ENCODE peak calls at places on chromosomes 3 and 15, in five cellular contexts. One of them, this sample, is unnamed.

GRCh38 chr15:50182233-50183013 is 427 bp downstream of the SLC27A2 start:
- DNase-seq in uterus: no peak
- DNase-seq in right lobe of liver: no peak
- DNase-seq in IMR-90: peak
- DNase-seq in heart left ventricle: no peak
- DNase-seq in this sample: no peak

GRCh38 chr15:48775556-48775955 is 35.3 kb downstream of the CEP152 start:
- DNase-seq in uterus: no peak
- DNase-seq in right lobe of liver: no peak
- DNase-seq in IMR-90: no peak
- DNase-seq in heart left ventricle: no peak
- DNase-seq in this sample: no peak

GRCh38 chr3:127101411-127102067 is 91.4 kb upstream of the PRR23E start:
- DNase-seq in uterus: no peak
- DNase-seq in right lobe of liver: no peak
- DNase-seq in IMR-90: no peak
- DNase-seq in heart left ventricle: no peak
- DNase-seq in this sample: no peak

GRCh38 chr15:47786371-47786770 is 69.1 kb downstream of the SEMA6D start:
- DNase-seq in uterus: no peak
- DNase-seq in right lobe of liver: no peak
- DNase-seq in IMR-90: peak
- DNase-seq in heart left ventricle: no peak
- DNase-seq in this sample: no peak

GRCh38 chr3:12372762-12373280 is 84.0 kb downstream of the PPARG start:
- DNase-seq in uterus: no peak
- DNase-seq in right lobe of liver: no peak
- DNase-seq in IMR-90: no peak
- DNase-seq in heart left ventricle: no peak
- DNase-seq in this sample: no peak

GRCh38 chr3:149299938-149300791 is 33.3 kb downstream of the TM4SF18 start:
- DNase-seq in uterus: peak
- DNase-seq in right lobe of liver: no peak
- DNase-seq in IMR-90: peak
- DNase-seq in heart left ventricle: no peak
- DNase-seq in this sample: no peak

GRCh38 chr3:39550343-39550742 is 82.9 kb downstream of the MOBP start:
- DNase-seq in uterus: no peak
- DNase-seq in right lobe of liver: no peak
- DNase-seq in IMR-90: no peak
- DNase-seq in heart left ventricle: no peak
- DNase-seq in this sample: no peak

GRCh38 chr3:149581681-149582349 is 76.0 kb downstream of the WWTR1 start:
- DNase-seq in uterus: peak
- DNase-seq in right lobe of liver: no peak
- DNase-seq in IMR-90: peak
- DNase-seq in heart left ventricle: peak
- DNase-seq in this sample: no peak

GRCh38 chr3:72482589-72483249 is 365.5 kb downstream of the SHQ1 start:
- DNase-seq in uterus: peak
- DNase-seq in right lobe of liver: peak
- DNase-seq in IMR-90: peak
- DNase-seq in heart left ventricle: peak
- DNase-seq in this sample: peak

GRCh38 chr15:78006567-78007205 is 70.8 kb downstream of the TBC1D2B start:
- DNase-seq in uterus: no peak
- DNase-seq in right lobe of liver: peak
- DNase-seq in IMR-90: no peak
- DNase-seq in heart left ventricle: peak
- DNase-seq in this sample: no peak

GRCh38 chr15:78007211-78007956 is 70.1 kb downstream of the TBC1D2B start:
- DNase-seq in uterus: no peak
- DNase-seq in right lobe of liver: no peak
- DNase-seq in IMR-90: no peak
- DNase-seq in heart left ventricle: no peak
- DNase-seq in this sample: no peak

GRCh38 chr15:78004919-78005634 is 72.4 kb downstream of the TBC1D2B start:
- DNase-seq in uterus: peak
- DNase-seq in right lobe of liver: peak
- DNase-seq in IMR-90: peak
- DNase-seq in heart left ventricle: peak
- DNase-seq in this sample: peak

GRCh38 chr15:78010112-78010511 is 67.4 kb downstream of the TBC1D2B start:
- DNase-seq in uterus: no peak
- DNase-seq in right lobe of liver: peak
- DNase-seq in IMR-90: no peak
- DNase-seq in heart left ventricle: no peak
- DNase-seq in this sample: no peak

GRCh38 chr15:78007965-78008886 is 69.3 kb downstream of the TBC1D2B start:
- DNase-seq in uterus: peak
- DNase-seq in right lobe of liver: peak
- DNase-seq in IMR-90: peak
- DNase-seq in heart left ventricle: peak
- DNase-seq in this sample: peak
- TF ChIP-seq POLR2A in uterus: no peak
- TF ChIP-seq POLR2A in right lobe of liver: peak
- TF ChIP-seq POLR2A in IMR-90: no peak
- TF ChIP-seq POLR2A in heart left ventricle: no peak
- TF ChIP-seq POLR2A in this sample: no peak

DNA sequence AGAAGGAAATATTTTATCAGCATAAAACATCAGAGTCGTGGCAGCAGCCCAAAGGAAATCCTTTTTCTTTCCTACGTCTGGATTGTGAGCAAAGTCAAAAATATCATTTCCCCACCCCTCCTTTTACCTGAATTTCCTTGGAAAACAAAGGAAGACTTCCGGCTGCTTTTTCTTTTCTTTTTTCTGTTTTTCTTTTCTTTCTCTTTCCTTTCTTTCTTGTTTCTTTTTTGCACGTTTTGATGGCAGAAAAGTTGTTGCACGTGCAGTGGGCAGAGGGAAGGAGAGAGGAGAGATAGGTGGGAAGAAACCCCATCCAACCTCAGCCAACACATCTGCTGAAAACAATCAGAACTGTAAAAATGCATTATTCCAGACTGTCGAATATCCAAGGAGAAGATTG is 544 bp upstream of the MYO1E start:
- DNase-seq in uterus: no peak
- DNase-seq in right lobe of liver: no peak
- DNase-seq in IMR-90: no peak
- DNase-seq in heart left ventricle: no peak
- DNase-seq in this sample: no peak
- H3K4me3 ChIP-seq in uterus: peak
- H3K4me3 ChIP-seq in right lobe of liver: peak
- H3K4me3 ChIP-seq in IMR-90: peak
- H3K4me3 ChIP-seq in heart left ventricle: peak
- H3K4me3 ChIP-seq in this sample: peak

DNA sequence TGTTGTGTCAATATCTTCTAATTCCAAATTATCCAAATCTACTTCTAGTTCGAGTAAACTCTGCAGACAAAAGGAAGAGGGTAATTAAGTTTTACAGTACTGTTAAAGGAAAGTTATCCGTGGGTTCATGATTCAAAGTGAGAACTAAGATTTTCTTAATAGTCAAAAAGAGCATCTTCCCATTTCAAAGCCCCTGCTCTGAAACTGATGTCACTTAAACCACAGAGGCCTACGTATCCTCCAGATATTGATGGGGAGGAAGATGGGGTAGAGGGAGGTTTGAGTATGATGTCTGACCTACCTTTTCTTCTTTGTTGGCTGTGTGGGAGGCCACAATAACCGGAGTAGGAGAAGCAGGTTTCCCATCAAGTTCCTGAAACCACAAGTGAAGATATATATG is 14.1 kb downstream of the MRPS22 start:
- DNase-seq in uterus: no peak
- DNase-seq in right lobe of liver: no peak
- DNase-seq in IMR-90: no peak
- DNase-seq in heart left ventricle: no peak
- DNase-seq in this sample: no peak
- TF ChIP-seq POLR2A in uterus: no peak
- TF ChIP-seq POLR2A in right lobe of liver: no peak
- TF ChIP-seq POLR2A in IMR-90: no peak
- TF ChIP-seq POLR2A in heart left ventricle: no peak
- TF ChIP-seq POLR2A in this sample: no peak

GRCh38 chr3:9908286-9908685 is 5.6 kb downstream of the IL17RE start:
- DNase-seq in uterus: no peak
- DNase-seq in right lobe of liver: peak
- DNase-seq in IMR-90: no peak
- DNase-seq in heart left ventricle: no peak
- DNase-seq in this sample: no peak
- H3K4me3 ChIP-seq in uterus: no peak
- H3K4me3 ChIP-seq in right lobe of liver: no peak
- H3K4me3 ChIP-seq in IMR-90: no peak
- H3K4me3 ChIP-seq in heart left ventricle: no peak
- H3K4me3 ChIP-seq in this sample: no peak

GRCh38 chr15:67219288-67219687 is 35.2 kb downstream of the AAGAB start:
- DNase-seq in uterus: no peak
- DNase-seq in right lobe of liver: no peak
- DNase-seq in IMR-90: no peak
- DNase-seq in heart left ventricle: no peak
- DNase-seq in this sample: no peak

GRCh38 chr15:67216859-67217258 is 37.6 kb downstream of the AAGAB start:
- DNase-seq in uterus: no peak
- DNase-seq in right lobe of liver: no peak
- DNase-seq in IMR-90: no peak
- DNase-seq in heart left ventricle: no peak
- DNase-seq in this sample: no peak

GRCh38 chr15:67212655-67213054 is 41.8 kb downstream of the AAGAB start:
- DNase-seq in uterus: no peak
- DNase-seq in right lobe of liver: no peak
- DNase-seq in IMR-90: no peak
- DNase-seq in heart left ventricle: no peak
- DNase-seq in this sample: no peak

GRCh38 chr15:67218428-67218827 is 36.0 kb downstream of the AAGAB start:
- DNase-seq in uterus: no peak
- DNase-seq in right lobe of liver: no peak
- DNase-seq in IMR-90: no peak
- DNase-seq in heart left ventricle: no peak
- DNase-seq in this sample: no peak
- TF ChIP-seq POLR2A in uterus: no peak
- TF ChIP-seq POLR2A in right lobe of liver: no peak
- TF ChIP-seq POLR2A in IMR-90: no peak
- TF ChIP-seq POLR2A in heart left ventricle: no peak
- TF ChIP-seq POLR2A in this sample: no peak